ENCODE peak calls at places on chromosomes 1 and 21, in five cellular contexts. L is lower leg skin; Z is CD4-positive, alpha-beta T cell; G is neural progenitor cell; K is heart left ventricle. R is an unnamed sample.

GRCh38 chr1:24070821-24071393 is 41.0 kb downstream of the MYOM3 start:
- DNase-seq in L (peak; percentile 92), Z (peak; percentile 61), G (peak; percentile 87), K (peak; percentile 80), R (peak; percentile 87)

GRCh38 chr1:17292299-17293198 is 15.4 kb upstream of the PADI4 start:
- DNase-seq in L (no peak), Z (no peak), G (no peak), K (no peak), R (no peak)

GRCh38 chr1:38208720-38209632 is 162.4 kb upstream of the POU3F1 start:
- DNase-seq in L (no peak), Z (no peak), G (no peak), K (no peak), R (no peak)

GRCh38 chr21:17270234-17270633 is 242.6 kb upstream of the CXADR start:
- DNase-seq in L (no peak), Z (no peak), G (peak; percentile 38), K (peak; percentile 28), R (peak; percentile 2)

GRCh38 chr1:58035523-58035922 is 511.0 kb downstream of the OMA1 start:
- DNase-seq in L (no peak), Z (no peak), G (peak; percentile 64), K (no peak), R (no peak)

GRCh38 chr1:156006666-156007376 is 13.9 kb downstream of the SSR2 start:
- DNase-seq in L (no peak), Z (no peak), G (no peak), K (no peak), R (no peak)

GRCh38 chr1:154445040-154445472 is 39.9 kb downstream of the IL6R start:
- DNase-seq in L (no peak), Z (no peak), G (no peak), K (peak; percentile 17), R (peak; percentile 64)

GRCh38 chr1:9671377-9672140 is 20.0 kb downstream of the PIK3CD start:
- DNase-seq in L (no peak), Z (no peak), G (no peak), K (no peak), R (peak; percentile 38)

GRCh38 chr1:89966666-89967065 is 28.2 kb upstream of the ZNF326 start:
- DNase-seq in L (no peak), Z (no peak), G (no peak), K (no peak), R (no peak)

GRCh38 chr1:156797212-156797871 is 19.3 kb downstream of the SH2D2A start:
- DNase-seq in L (peak; percentile 66), Z (peak; percentile 45), G (peak; percentile 70), K (no peak), R (peak; percentile 77)

GRCh38 chr1:211938473-211939080 is 96.8 kb downstream of the INTS7 start:
- DNase-seq in L (no peak), Z (no peak), G (no peak), K (no peak), R (no peak)

GRCh38 chr1:25450894-25451293 is 20.2 kb downstream of the MACO1 start:
- DNase-seq in L (no peak), Z (no peak), G (no peak), K (no peak), R (no peak)

GRCh38 chr1:58155418-58156123 is 391.0 kb downstream of the OMA1 start:
- DNase-seq in L (no peak), Z (no peak), G (peak; percentile 81), K (peak; percentile 68), R (peak; percentile 3)

GRCh38 chr1:51729824-51730284 is 113.0 kb downstream of the OSBPL9 start:
- DNase-seq in L (peak; percentile 89), Z (no peak), G (peak; percentile 78), K (no peak), R (no peak)

GRCh38 chr21:45538381-45539045 is 3.7 kb downstream of the SLC19A1 start:
- DNase-seq in L (peak; percentile 82), Z (no peak), G (no peak), K (peak; percentile 25), R (no peak)

GRCh38 chr1:204255966-204256365 is 42.2 kb upstream of the GOLT1A start:
- DNase-seq in L (no peak), Z (no peak), G (no peak), K (no peak), R (no peak)

GRCh38 chr1:152884085-152884484 is 6.0 kb downstream of the SMCP start:
- DNase-seq in L (no peak), Z (no peak), G (no peak), K (no peak), R (no peak)
- TF ChIP-seq CTCF in L (no peak), Z (no peak), G (no peak), K (no peak), R (no peak)

DNA sequence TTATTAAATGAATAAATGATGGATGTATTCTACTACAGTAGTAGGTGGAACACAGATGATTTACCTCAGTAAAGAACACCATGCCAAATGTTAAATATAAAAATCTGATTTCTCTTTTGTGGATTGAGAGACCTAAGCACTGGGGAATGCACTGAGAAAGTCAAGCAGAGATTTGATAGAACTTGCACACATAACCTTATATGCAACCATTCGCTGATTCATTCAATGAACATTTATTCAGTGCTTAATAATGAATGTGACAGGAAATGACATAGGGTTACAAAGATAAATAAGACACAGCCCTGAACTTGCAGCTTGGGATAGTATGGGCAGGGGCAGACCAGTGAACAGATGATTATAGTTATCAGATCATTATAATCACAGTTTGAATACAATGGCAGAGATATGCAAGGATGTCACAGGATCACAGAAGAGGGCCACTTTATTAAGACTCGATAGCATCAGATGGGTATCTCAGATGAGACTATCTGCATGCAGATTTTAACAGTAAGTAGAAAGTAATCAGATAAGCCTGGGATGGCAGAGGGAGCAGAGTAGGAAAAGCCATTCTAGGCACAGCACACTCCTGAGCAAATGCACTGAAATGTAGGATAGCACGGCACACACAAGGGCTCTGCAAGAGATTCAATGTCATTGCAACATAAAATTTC is 169.5 kb downstream of the ASTN1 start:
- DNase-seq in L (no peak), Z (no peak), G (no peak), K (no peak), R (no peak)
- TF ChIP-seq CTCF in L (no peak), Z (no peak), G (no peak), K (no peak), R (no peak)

GRCh38 chr1:8571200-8571984 is 246.0 kb downstream of the RERE start:
- DNase-seq in L (no peak), Z (no peak), G (peak; percentile 61), K (no peak), R (no peak)
- TF ChIP-seq CTCF in L (no peak), Z (peak; percentile 19), G (peak; percentile 19), K (peak; percentile 31), R (peak; percentile 10)

GRCh38 chr1:226550671-226551041 is 2.1 kb downstream of the STUM start:
- DNase-seq in L (no peak), Z (no peak), G (no peak), K (no peak), R (no peak)

GRCh38 chr1:226549094-226549936 is 751 bp downstream of the STUM start:
- DNase-seq in L (no peak), Z (peak; percentile 4), G (peak; percentile 19), K (no peak), R (peak; percentile 20)

GRCh38 chr1:226551299-226551698 is 2.7 kb downstream of the STUM start:
- DNase-seq in L (no peak), Z (no peak), G (no peak), K (no peak), R (no peak)

GRCh38 chr1:226548281-226549093 is at the start of gene STUM:
- DNase-seq in L (no peak), Z (peak; percentile 11), G (peak; percentile 81), K (no peak), R (peak; percentile 8)

DNA sequence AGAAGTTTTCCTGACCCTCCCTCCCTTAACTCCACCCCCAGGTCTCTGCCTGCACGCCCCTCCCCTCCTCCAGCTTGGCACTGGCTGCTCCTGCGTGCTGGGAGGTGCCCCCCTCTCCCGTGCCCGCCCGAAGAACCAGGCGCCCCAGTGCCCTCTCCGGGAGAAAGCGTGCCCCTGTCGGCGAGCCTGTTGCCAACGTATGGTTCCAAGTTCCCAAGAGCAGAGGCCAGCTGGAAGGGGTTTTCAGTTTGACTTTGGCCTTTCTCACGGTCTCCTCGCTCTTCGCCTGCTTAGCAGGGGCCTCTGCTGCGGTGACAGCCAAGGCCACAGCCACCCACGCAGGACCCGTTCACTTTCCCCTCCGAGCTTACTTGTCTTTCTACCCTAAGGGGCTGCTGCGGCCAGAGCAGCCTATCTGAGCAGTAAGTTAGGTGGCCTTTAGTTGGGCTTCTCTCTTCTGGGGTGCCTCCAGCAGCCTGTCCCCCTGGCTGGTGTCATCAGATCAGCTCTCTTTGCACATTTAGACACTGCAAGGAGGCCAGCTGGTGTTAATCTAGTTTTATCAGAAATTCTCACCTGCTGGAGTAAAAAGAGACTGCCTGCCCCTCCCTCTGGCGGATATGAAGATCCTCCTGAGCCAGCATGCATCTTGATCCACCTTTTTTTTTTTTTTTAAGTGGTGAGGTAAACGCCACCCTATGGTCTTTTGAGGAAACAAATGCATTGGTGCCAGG is 1.5 kb downstream of the STUM start:
- DNase-seq in L (peak; percentile 90), Z (no peak), G (peak; percentile 45), K (peak; percentile 63), R (peak; percentile 70)
- TF ChIP-seq CTCF in L (no peak), Z (no peak), G (peak; percentile 16), K (no peak), R (peak; percentile 37)

DNA sequence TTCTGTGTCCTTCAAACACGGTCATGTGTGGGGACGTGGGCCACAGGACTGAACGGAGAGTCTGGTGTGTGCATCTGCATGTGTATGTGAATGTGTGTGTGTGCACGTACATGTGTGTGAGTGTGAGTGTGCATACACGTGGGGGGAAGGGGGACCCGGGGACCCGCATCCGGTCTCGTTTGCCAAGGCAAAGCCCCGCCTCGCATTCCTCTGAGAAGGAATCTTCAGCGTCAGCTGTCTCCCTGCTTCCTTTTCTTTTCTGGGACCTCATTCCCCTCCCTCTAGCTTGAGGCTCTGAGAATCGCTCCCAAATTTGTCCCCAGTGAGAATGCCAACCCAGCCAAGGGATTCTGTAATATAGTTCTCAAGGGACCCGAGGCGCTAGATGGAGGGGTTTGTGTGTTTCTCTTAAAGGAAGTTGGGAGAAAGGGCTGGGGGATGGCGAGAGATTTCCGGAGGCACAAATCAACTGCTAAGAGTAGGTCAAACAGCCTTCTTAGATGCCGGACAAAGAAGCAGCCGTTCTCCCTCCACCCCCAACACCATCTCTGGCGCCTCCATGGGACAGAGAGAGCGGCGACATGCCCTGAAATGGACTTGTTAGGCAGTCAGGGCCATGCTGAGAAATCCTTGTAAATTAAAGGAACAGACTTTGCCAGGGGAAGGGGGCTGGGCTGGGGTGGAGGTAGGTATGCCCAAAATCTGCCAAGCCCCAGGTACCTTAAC is 6.6 kb downstream of the IFFO2 start:
- DNase-seq in L (peak; percentile 92), Z (no peak), G (peak; percentile 77), K (peak; percentile 44), R (peak; percentile 42)
- TF ChIP-seq CTCF in L (no peak), Z (no peak), G (peak; percentile 41), K (no peak), R (peak; percentile 20)

R was measured in activated CD8-positive, alpha-beta T cell treated with anti-CD3 and anti-CD28 coated beads for 36 hours.